ENCODE peak calls at places on chromosomes 13 and 19, in seven cellular contexts. E, T, A, N, O, U and Z are unnamed samples.

GRCh38 chr13:44651209-44651608 is 75.1 kb upstream of the TSC22D1 start:
- DNase-seq in O (no peak), U (no peak), N (no peak), A (no peak), T (no peak), E (no peak), Z (no peak)

GRCh38 chr19:952680-953500 is 27.1 kb downstream of the ARID3A start:
- DNase-seq in E (no peak), U (no peak), N (no peak), A (no peak), T (no peak), O (peak; percentile 24), Z (no peak)

GRCh38 chr13:109516196-109516595 is 270.2 kb downstream of the IRS2 start:
- DNase-seq in O (no peak), E (no peak), N (no peak), T (no peak), U (no peak), A (no peak), Z (no peak)

GRCh38 chr13:85896516-85897450 is 97.6 kb upstream of the SLITRK6 start:
- DNase-seq in O (peak; percentile 4), E (no peak), A (peak; percentile 57), N (no peak), U (no peak), T (no peak), Z (peak; percentile 43)

GRCh38 chr13:27921961-27922910 is 2.4 kb downstream of the PDX1 start:
- DNase-seq in T (no peak), O (no peak), E (no peak), A (no peak), U (no peak), N (no peak), Z (no peak)

GRCh38 chr19:40663712-40664692 is 26.4 kb downstream of the NUMBL start:
- DNase-seq in U (no peak), T (no peak), N (no peak), A (no peak), E (peak; percentile 11), O (no peak), Z (peak; percentile 70)

GRCh38 chr13:42363941-42364612 is 92.1 kb downstream of the AKAP11 start:
- DNase-seq in N (no peak), T (no peak), U (no peak), O (no peak), E (no peak), A (no peak), Z (no peak)

GRCh38 chr19:57465680-57466381 is 8.9 kb upstream of the VN1R1 start:
- DNase-seq in O (peak; percentile 74), A (no peak), N (peak; percentile 58), E (peak; percentile 6), T (no peak), U (no peak), Z (no peak)

GRCh38 chr13:111614613-111615012 is 294.2 kb downstream of the TEX29 start:
- DNase-seq in U (no peak), O (no peak), E (no peak), N (no peak), A (no peak), T (no peak), Z (no peak)

GRCh38 chr13:25881136-25881926 is 170.5 kb downstream of the SHISA2 start:
- DNase-seq in N (no peak), O (no peak), E (no peak), U (no peak), T (no peak), A (no peak), Z (no peak)

GRCh38 chr13:44906758-44907157 is 82.5 kb downstream of the NUFIP1 start:
- DNase-seq in O (no peak), E (no peak), A (no peak), U (no peak), T (no peak), N (no peak), Z (no peak)

GRCh38 chr13:99984463-99985242 is 3.1 kb downstream of the ZIC2 start:
- DNase-seq in O (no peak), T (no peak), E (no peak), U (no peak), N (no peak), A (no peak), Z (no peak)

GRCh38 chr13:39767791-39768564 is 112.5 kb downstream of the COG6 start:
- DNase-seq in U (no peak), A (no peak), N (no peak), O (peak; percentile 28), T (no peak), E (no peak), Z (no peak)

GRCh38 chr13:23020246-23020843 is 160.4 kb upstream of the SGCG start:
- DNase-seq in O (peak; percentile 58), E (no peak), N (peak; percentile 52), A (no peak), U (peak; percentile 4), T (no peak), Z (no peak)